ENCODE peak calls at places on chromosome 3, in five cellular contexts. U, K, B, N and E are unnamed samples.

GRCh38 chr3:56999547-56999946 is 60.9 kb upstream of the SPATA12 start:
- DNase-seq in N (no peak), U (no peak), K (no peak), B (no peak), E (no peak)

GRCh38 chr3:116951610-116952009 is 242.0 kb downstream of the TUSC7 start:
- DNase-seq in N (peak), U (no peak), B (no peak), K (no peak), E (no peak)

GRCh38 chr3:53821631-53822068 is 24.6 kb downstream of the CHDH start:
- DNase-seq in K (no peak), B (no peak), N (peak), U (no peak), E (peak)

GRCh38 chr3:73552700-73553099 is 72.0 kb downstream of the PDZRN3 start:
- DNase-seq in K (no peak), U (no peak), N (peak), B (peak), E (peak)

GRCh38 chr3:132637590-132637989 is 22.0 kb downstream of the ACAD11 start:
- DNase-seq in U (no peak), K (no peak), N (peak), B (peak), E (peak)

GRCh38 chr3:60803156-60803555 is 448.1 kb downstream of the FHIT start:
- DNase-seq in N (no peak), U (no peak), K (no peak), B (no peak), E (no peak)

GRCh38 chr3:110711851-110712396 is 359.7 kb upstream of the NECTIN3 start:
- DNase-seq in N (no peak), K (no peak), B (no peak), U (no peak), E (no peak)

GRCh38 chr3:165697910-165698309 is 139.3 kb downstream of the BCHE start:
- DNase-seq in N (no peak), K (no peak), U (no peak), B (no peak), E (no peak)

GRCh38 chr3:168062679-168063078 is 33.0 kb downstream of the GOLIM4 start:
- DNase-seq in K (no peak), U (no peak), B (no peak), N (no peak), E (no peak)